ENCODE peak calls at places on chromosome 1, in nine cellular contexts. One of them, this sample, is unnamed.

GRCh38 chr1:30472009-30472408 is 251.4 kb downstream of the MATN1 start:
- DNase-seq in GM10248: no peak
- DNase-seq in stomach: no peak
- DNase-seq in AG09309: no peak
- DNase-seq in GM13977: no peak
- DNase-seq in endothelial cell of umbilical vein: no peak
- DNase-seq in endothelial cell: no peak
- DNase-seq in cardiac fibroblast: no peak
- DNase-seq in activated B cell treated with CpG ODN at 0.5 μM for 24 hours: no peak
- DNase-seq in this sample: no peak

GRCh38 chr1:108117908-108118902 is 81.9 kb downstream of the SLC25A24 start:
- DNase-seq in GM10248: no peak
- DNase-seq in AG09309: peak
- DNase-seq in stomach: no peak
- DNase-seq in cardiac fibroblast: peak
- DNase-seq in GM13977: no peak
- DNase-seq in endothelial cell: no peak
- DNase-seq in endothelial cell of umbilical vein: no peak
- DNase-seq in activated B cell treated with CpG ODN at 0.5 μM for 24 hours: no peak
- DNase-seq in this sample: peak

GRCh38 chr1:94122201-94122970 is 1.4 kb upstream of the ABCA4 start:
- DNase-seq in AG09309: no peak
- DNase-seq in endothelial cell of umbilical vein: peak
- DNase-seq in activated B cell treated with CpG ODN at 0.5 μM for 24 hours: no peak
- DNase-seq in cardiac fibroblast: peak
- DNase-seq in GM10248: no peak
- DNase-seq in stomach: no peak
- DNase-seq in GM13977: no peak
- DNase-seq in endothelial cell: no peak
- DNase-seq in this sample: no peak

GRCh38 chr1:11064942-11065341 is 5.1 kb upstream of the SRM start:
- DNase-seq in stomach: no peak
- DNase-seq in AG09309: no peak
- DNase-seq in endothelial cell: no peak
- DNase-seq in GM13977: no peak
- DNase-seq in GM10248: no peak
- DNase-seq in activated B cell treated with CpG ODN at 0.5 μM for 24 hours: no peak
- DNase-seq in endothelial cell of umbilical vein: no peak
- DNase-seq in cardiac fibroblast: no peak
- DNase-seq in this sample: no peak

GRCh38 chr1:198056255-198056654 is 100.5 kb upstream of the NEK7 start:
- DNase-seq in endothelial cell of umbilical vein: no peak
- DNase-seq in activated B cell treated with CpG ODN at 0.5 μM for 24 hours: no peak
- DNase-seq in stomach: no peak
- DNase-seq in cardiac fibroblast: no peak
- DNase-seq in GM13977: no peak
- DNase-seq in GM10248: no peak
- DNase-seq in endothelial cell: peak
- DNase-seq in AG09309: no peak
- DNase-seq in this sample: peak

GRCh38 chr1:51284487-51284954 is 45.8 kb downstream of the TTC39A start:
- DNase-seq in GM10248: no peak
- DNase-seq in endothelial cell: no peak
- DNase-seq in endothelial cell of umbilical vein: peak
- DNase-seq in GM13977: peak
- DNase-seq in AG09309: no peak
- DNase-seq in stomach: peak
- DNase-seq in activated B cell treated with CpG ODN at 0.5 μM for 24 hours: no peak
- DNase-seq in cardiac fibroblast: no peak
- DNase-seq in this sample: no peak

GRCh38 chr1:89607888-89608626 is 24.9 kb upstream of the LRRC8C start:
- DNase-seq in AG09309: no peak
- DNase-seq in endothelial cell: no peak
- DNase-seq in endothelial cell of umbilical vein: no peak
- DNase-seq in stomach: no peak
- DNase-seq in cardiac fibroblast: peak
- DNase-seq in GM13977: no peak
- DNase-seq in GM10248: no peak
- DNase-seq in activated B cell treated with CpG ODN at 0.5 μM for 24 hours: no peak
- DNase-seq in this sample: peak

GRCh38 chr1:175750366-175751111 is 7.1 kb upstream of the TNR start:
- DNase-seq in cardiac fibroblast: no peak
- DNase-seq in endothelial cell: no peak
- DNase-seq in activated B cell treated with CpG ODN at 0.5 μM for 24 hours: no peak
- DNase-seq in GM10248: no peak
- DNase-seq in stomach: no peak
- DNase-seq in AG09309: no peak
- DNase-seq in GM13977: no peak
- DNase-seq in endothelial cell of umbilical vein: no peak
- DNase-seq in this sample: no peak

GRCh38 chr1:58754056-58754613 is 29.7 kb downstream of the JUN start:
- DNase-seq in cardiac fibroblast: no peak
- DNase-seq in endothelial cell of umbilical vein: no peak
- DNase-seq in AG09309: no peak
- DNase-seq in GM13977: no peak
- DNase-seq in activated B cell treated with CpG ODN at 0.5 μM for 24 hours: no peak
- DNase-seq in GM10248: no peak
- DNase-seq in endothelial cell: no peak
- DNase-seq in stomach: no peak
- DNase-seq in this sample: no peak

GRCh38 chr1:2448098-2448445 is 28.0 kb upstream of the PLCH2 start:
- DNase-seq in AG09309: no peak
- DNase-seq in stomach: no peak
- DNase-seq in cardiac fibroblast: peak
- DNase-seq in activated B cell treated with CpG ODN at 0.5 μM for 24 hours: no peak
- DNase-seq in GM13977: no peak
- DNase-seq in GM10248: no peak
- DNase-seq in endothelial cell: no peak
- DNase-seq in endothelial cell of umbilical vein: no peak
- DNase-seq in this sample: no peak

GRCh38 chr1:41330588-41331545 is 30.4 kb upstream of the FOXO6 start:
- DNase-seq in GM13977: no peak
- DNase-seq in GM10248: no peak
- DNase-seq in activated B cell treated with CpG ODN at 0.5 μM for 24 hours: no peak
- DNase-seq in stomach: no peak
- DNase-seq in endothelial cell: no peak
- DNase-seq in AG09309: no peak
- DNase-seq in cardiac fibroblast: peak
- DNase-seq in endothelial cell of umbilical vein: no peak
- DNase-seq in this sample: no peak

GRCh38 chr1:59738152-59738551 is 76.6 kb upstream of the HOOK1 start:
- DNase-seq in activated B cell treated with CpG ODN at 0.5 μM for 24 hours: no peak
- DNase-seq in cardiac fibroblast: peak
- DNase-seq in endothelial cell: no peak
- DNase-seq in GM10248: no peak
- DNase-seq in stomach: no peak
- DNase-seq in GM13977: no peak
- DNase-seq in endothelial cell of umbilical vein: no peak
- DNase-seq in AG09309: no peak
- DNase-seq in this sample: no peak

DNA sequence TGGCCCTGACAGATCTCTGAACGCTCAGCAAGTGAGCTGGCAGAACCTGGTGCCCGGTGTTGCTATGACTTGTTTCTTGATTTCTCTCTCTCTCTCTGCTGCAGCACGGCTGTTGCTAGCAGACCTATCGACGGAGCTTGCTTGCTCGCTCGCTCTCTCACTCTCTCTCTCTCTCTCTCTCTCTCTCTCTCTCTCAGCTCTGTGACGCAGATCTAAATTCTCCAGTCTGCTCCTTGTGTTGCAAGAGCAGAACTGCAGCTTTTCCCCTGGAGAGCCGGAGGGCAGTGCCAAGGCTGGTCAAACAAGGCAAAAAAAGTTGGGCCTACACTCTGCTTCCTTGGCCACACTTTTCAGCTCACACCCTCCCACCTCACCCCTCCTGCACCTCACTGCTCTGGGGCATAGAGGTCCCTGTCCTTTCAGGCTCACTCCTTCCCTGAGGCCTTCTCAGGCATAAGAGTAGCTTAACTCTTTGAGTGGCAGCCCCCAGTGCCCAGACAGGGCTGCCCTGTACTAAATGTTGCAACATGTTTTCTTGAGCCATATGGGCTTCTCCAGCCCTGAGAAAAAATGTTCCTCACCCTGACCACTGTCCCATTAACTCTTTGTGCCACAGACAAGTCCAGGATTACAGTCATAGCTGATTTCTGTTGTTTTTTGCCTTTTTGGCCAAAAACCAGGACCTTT is 72.2 kb downstream of the CD46 start:
- DNase-seq in GM13977: peak
- DNase-seq in activated B cell treated with CpG ODN at 0.5 μM for 24 hours: peak
- DNase-seq in GM10248: peak
- DNase-seq in endothelial cell of umbilical vein: peak
- DNase-seq in stomach: peak
- DNase-seq in AG09309: peak
- DNase-seq in endothelial cell: peak
- DNase-seq in cardiac fibroblast: peak
- DNase-seq in this sample: peak
- TF ChIP-seq CTCF in GM13977: peak
- TF ChIP-seq CTCF in activated B cell treated with CpG ODN at 0.5 μM for 24 hours: no peak
- TF ChIP-seq CTCF in GM10248: peak
- TF ChIP-seq CTCF in endothelial cell of umbilical vein: peak
- TF ChIP-seq CTCF in stomach: peak
- TF ChIP-seq CTCF in AG09309: peak
- TF ChIP-seq CTCF in endothelial cell: no peak
- TF ChIP-seq CTCF in cardiac fibroblast: peak
- TF ChIP-seq CTCF in this sample: peak

DNA sequence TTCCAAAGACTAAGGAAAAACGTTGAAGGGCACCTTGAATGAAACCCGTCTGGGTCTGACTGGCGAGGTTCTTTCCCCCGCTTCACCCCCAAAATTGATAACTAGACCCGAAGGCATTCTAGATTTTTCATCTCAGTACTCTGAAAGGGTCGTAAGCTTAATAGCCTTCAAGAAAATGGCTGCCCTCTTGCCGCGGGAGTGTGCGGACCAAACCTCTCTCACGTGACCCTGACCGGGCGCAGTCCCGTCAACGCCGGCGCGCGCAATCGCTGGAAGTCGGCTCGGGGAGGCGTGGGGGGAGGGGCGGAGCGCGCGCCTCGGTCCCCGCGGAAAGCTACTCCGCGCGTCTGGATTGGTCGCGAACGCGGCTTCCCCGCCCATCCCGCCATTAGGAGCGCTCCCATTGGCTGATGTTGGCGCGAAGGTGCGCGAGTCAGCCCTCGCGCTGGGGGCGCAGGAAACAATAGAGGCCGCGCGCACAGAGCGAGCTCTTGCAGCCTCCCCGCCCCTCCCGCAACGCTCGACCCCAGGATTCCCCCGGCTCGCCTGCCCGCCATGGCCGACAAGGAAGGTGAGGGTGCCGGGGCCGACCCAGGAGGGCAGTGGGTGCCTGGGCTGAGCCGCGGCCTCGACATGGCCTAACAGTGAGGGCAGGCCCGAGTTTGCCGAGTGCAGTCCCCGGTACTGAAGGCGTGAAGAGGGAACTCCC is at the start of gene RBBP4:
- DNase-seq in endothelial cell: peak
- DNase-seq in cardiac fibroblast: peak
- DNase-seq in AG09309: peak
- DNase-seq in endothelial cell of umbilical vein: peak
- DNase-seq in GM13977: peak
- DNase-seq in activated B cell treated with CpG ODN at 0.5 μM for 24 hours: peak
- DNase-seq in GM10248: peak
- DNase-seq in stomach: peak
- DNase-seq in this sample: peak
- TF ChIP-seq CTCF in endothelial cell: no peak
- TF ChIP-seq CTCF in cardiac fibroblast: no peak
- TF ChIP-seq CTCF in AG09309: no peak
- TF ChIP-seq CTCF in endothelial cell of umbilical vein: no peak
- TF ChIP-seq CTCF in GM13977: no peak
- TF ChIP-seq CTCF in activated B cell treated with CpG ODN at 0.5 μM for 24 hours: no peak
- TF ChIP-seq CTCF in GM10248: no peak
- TF ChIP-seq CTCF in stomach: no peak
- TF ChIP-seq CTCF in this sample: no peak

GRCh38 chr1:47760248-47760629 is 236.9 kb downstream of the TRABD2B start:
- DNase-seq in stomach: no peak
- DNase-seq in GM13977: no peak
- DNase-seq in GM10248: no peak
- DNase-seq in cardiac fibroblast: no peak
- DNase-seq in endothelial cell: no peak
- DNase-seq in endothelial cell of umbilical vein: no peak
- DNase-seq in activated B cell treated with CpG ODN at 0.5 μM for 24 hours: no peak
- DNase-seq in AG09309: no peak
- DNase-seq in this sample: no peak

GRCh38 chr1:47758341-47759237 is 238.6 kb downstream of the TRABD2B start:
- DNase-seq in activated B cell treated with CpG ODN at 0.5 μM for 24 hours: no peak
- DNase-seq in GM13977: no peak
- DNase-seq in AG09309: no peak
- DNase-seq in stomach: no peak
- DNase-seq in GM10248: no peak
- DNase-seq in endothelial cell of umbilical vein: no peak
- DNase-seq in cardiac fibroblast: peak
- DNase-seq in endothelial cell: no peak
- DNase-seq in this sample: no peak

GRCh38 chr1:47761201-47761930 is 235.8 kb downstream of the TRABD2B start:
- DNase-seq in cardiac fibroblast: no peak
- DNase-seq in GM13977: peak
- DNase-seq in GM10248: no peak
- DNase-seq in endothelial cell: no peak
- DNase-seq in activated B cell treated with CpG ODN at 0.5 μM for 24 hours: no peak
- DNase-seq in AG09309: no peak
- DNase-seq in endothelial cell of umbilical vein: no peak
- DNase-seq in stomach: no peak
- DNase-seq in this sample: no peak

GRCh38 chr1:47761974-47762373 is 235.2 kb downstream of the TRABD2B start:
- DNase-seq in AG09309: no peak
- DNase-seq in endothelial cell: no peak
- DNase-seq in GM10248: no peak
- DNase-seq in endothelial cell of umbilical vein: no peak
- DNase-seq in stomach: no peak
- DNase-seq in cardiac fibroblast: no peak
- DNase-seq in activated B cell treated with CpG ODN at 0.5 μM for 24 hours: no peak
- DNase-seq in GM13977: no peak
- DNase-seq in this sample: no peak

GRCh38 chr1:47759581-47760247 is 237.5 kb downstream of the TRABD2B start:
- DNase-seq in AG09309: no peak
- DNase-seq in cardiac fibroblast: no peak
- DNase-seq in activated B cell treated with CpG ODN at 0.5 μM for 24 hours: no peak
- DNase-seq in endothelial cell of umbilical vein: no peak
- DNase-seq in GM13977: no peak
- DNase-seq in stomach: no peak
- DNase-seq in endothelial cell: no peak
- DNase-seq in GM10248: no peak
- DNase-seq in this sample: no peak
- TF ChIP-seq CTCF in AG09309: no peak
- TF ChIP-seq CTCF in cardiac fibroblast: no peak
- TF ChIP-seq CTCF in activated B cell treated with CpG ODN at 0.5 μM for 24 hours: no peak
- TF ChIP-seq CTCF in endothelial cell of umbilical vein: no peak
- TF ChIP-seq CTCF in GM13977: no peak
- TF ChIP-seq CTCF in stomach: no peak
- TF ChIP-seq CTCF in endothelial cell: no peak
- TF ChIP-seq CTCF in GM10248: no peak
- TF ChIP-seq CTCF in this sample: no peak

DNA sequence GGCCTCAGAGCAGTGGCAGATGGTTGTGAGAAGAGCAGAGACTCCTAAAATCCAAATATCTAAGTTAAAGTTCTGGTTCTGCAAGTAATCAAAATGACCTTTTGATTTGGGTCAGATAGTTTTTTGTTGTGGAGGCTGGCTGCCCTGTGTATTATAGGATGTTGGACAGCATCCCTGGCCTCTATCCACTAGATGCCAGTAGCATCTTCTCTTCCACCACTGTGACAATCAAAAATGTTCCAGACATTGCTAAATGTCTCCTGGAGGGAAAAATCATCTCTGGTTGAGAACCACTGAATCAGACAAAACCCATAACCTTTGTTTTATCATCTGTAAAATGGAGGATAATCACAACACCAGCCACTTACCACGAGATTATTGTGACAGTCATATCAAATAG is 5.9 kb upstream of the DPT start:
- DNase-seq in AG09309: no peak
- DNase-seq in GM13977: no peak
- DNase-seq in cardiac fibroblast: no peak
- DNase-seq in endothelial cell of umbilical vein: no peak
- DNase-seq in GM10248: no peak
- DNase-seq in stomach: no peak
- DNase-seq in activated B cell treated with CpG ODN at 0.5 μM for 24 hours: no peak
- DNase-seq in endothelial cell: no peak
- DNase-seq in this sample: no peak
- TF ChIP-seq CTCF in AG09309: no peak
- TF ChIP-seq CTCF in GM13977: peak
- TF ChIP-seq CTCF in cardiac fibroblast: no peak
- TF ChIP-seq CTCF in endothelial cell of umbilical vein: no peak
- TF ChIP-seq CTCF in GM10248: no peak
- TF ChIP-seq CTCF in stomach: no peak
- TF ChIP-seq CTCF in activated B cell treated with CpG ODN at 0.5 μM for 24 hours: no peak
- TF ChIP-seq CTCF in endothelial cell: no peak
- TF ChIP-seq CTCF in this sample: no peak